ENCODE peak calls at places on chromosomes 6 and 20, in ten cellular contexts. U, B, I, N, A, P, C, W, X and O are unnamed samples.

GRCh38 chr6:149884215-149884614 is 13.7 kb downstream of the RAET1E start:
- DNase-seq in U (no peak), B (peak; percentile 81), I (no peak), N (no peak), A (no peak), P (no peak), C (no peak), W (peak; percentile 65), X (peak; percentile 75), O (no peak)

GRCh38 chr6:122405417-122405816 is 6.0 kb downstream of the HSF2 start:
- DNase-seq in U (no peak), B (no peak), I (no peak), N (no peak), A (no peak), P (no peak), C (no peak), W (peak; percentile 50), X (no peak), O (no peak)

GRCh38 chr6:106185626-106186025 is 99.5 kb downstream of the PRDM1 start:
- DNase-seq in U (peak; percentile 37), B (no peak), I (no peak), N (no peak), A (no peak), P (no peak), C (no peak), W (no peak), X (no peak), O (no peak)

GRCh38 chr20:22531056-22531615 is 53.2 kb downstream of the FOXA2 start:
- DNase-seq in U (no peak), B (no peak), I (no peak), N (no peak), A (no peak), P (no peak), C (no peak), W (no peak), X (no peak), O (no peak)

GRCh38 chr6:10403385-10404106 is 11.3 kb downstream of the TFAP2A start:
- DNase-seq in U (no peak), B (no peak), I (no peak), N (no peak), A (no peak), P (no peak), C (no peak), W (peak; percentile 89), X (no peak), O (no peak)

GRCh38 chr6:47669684-47670515 is 28.5 kb upstream of the ADGRF4 start:
- DNase-seq in U (no peak), B (no peak), I (no peak), N (no peak), A (no peak), P (no peak), C (no peak), W (peak; percentile 2), X (no peak), O (no peak)

GRCh38 chr6:164275773-164276172 is 861.3 kb downstream of the QKI start:
- DNase-seq in U (no peak), B (no peak), I (no peak), N (no peak), A (no peak), P (no peak), C (no peak), W (no peak), X (no peak), O (no peak)

GRCh38 chr6:25388776-25389175 is 109.6 kb downstream of the CARMIL1 start:
- DNase-seq in U (no peak), B (no peak), I (no peak), N (no peak), A (no peak), P (no peak), C (no peak), W (no peak), X (no peak), O (no peak)

GRCh38 chr6:140736227-140736626 is 1361.8 kb upstream of the CITED2 start:
- DNase-seq in U (no peak), B (no peak), I (no peak), N (no peak), A (no peak), P (no peak), C (no peak), W (no peak), X (no peak), O (no peak)

GRCh38 chr20:51083447-51083846 is 60.5 kb upstream of the KCNG1 start:
- DNase-seq in U (no peak), B (no peak), I (no peak), N (no peak), A (no peak), P (no peak), C (no peak), W (no peak), X (no peak), O (no peak)

GRCh38 chr20:3471397-3472021 is 691 bp downstream of the ATRN start:
- DNase-seq in U (peak; percentile 14), B (no peak), I (no peak), N (no peak), A (no peak), P (peak; percentile 0), C (no peak), W (peak; percentile 18), X (no peak), O (no peak)

GRCh38 chr20:62831361-62831788 is 14.5 kb downstream of the COL9A3 start:
- DNase-seq in U (no peak), B (no peak), I (no peak), N (no peak), A (no peak), P (no peak), C (no peak), W (no peak), X (no peak), O (no peak)

GRCh38 chr6:147503587-147503986 is 4.9 kb upstream of the SAMD5 start:
- DNase-seq in U (no peak), B (no peak), I (no peak), N (no peak), A (no peak), P (no peak), C (no peak), W (no peak), X (no peak), O (no peak)